ENCODE peak calls at places on chromosomes 12 and 14, in four cellular contexts. D is amniotic stem cell, K is iPS-NIHi11, X is GM18507. U is an unnamed sample.

GRCh38 chr14:90556050-90556477 is 159.2 kb downstream of the CALM1 start:
- DNase-seq in X (no peak), K (peak), D (no peak), U (no peak)

GRCh38 chr12:94874086-94874985 is 129.2 kb downstream of the NDUFA12 start:
- DNase-seq in D (no peak), X (no peak), K (no peak), U (no peak)

GRCh38 chr12:22396253-22396652 is 61.7 kb upstream of the ST8SIA1 start:
- DNase-seq in K (no peak), D (no peak), X (no peak), U (no peak)

GRCh38 chr12:62618319-62618718 is 151.7 kb downstream of the MON2 start:
- DNase-seq in K (no peak), X (no peak), D (no peak), U (no peak)

GRCh38 chr12:88716240-88716639 is 136.0 kb upstream of the KITLG start:
- DNase-seq in D (no peak), K (no peak), X (no peak), U (no peak)

GRCh38 chr12:131115766-131116165 is 162.1 kb downstream of the ADGRD1 start:
- DNase-seq in D (no peak), K (no peak), X (no peak), U (no peak)

GRCh38 chr12:5197127-5197526 is 153.4 kb downstream of the KCNA5 start:
- DNase-seq in X (no peak), K (no peak), D (no peak), U (no peak)

GRCh38 chr14:22113401-22113800 is 439.8 kb upstream of the OR4E1 start:
- DNase-seq in X (no peak), D (no peak), K (no peak), U (no peak)

GRCh38 chr14:55585854-55586253 is 5.8 kb downstream of the KTN1 start:
- DNase-seq in K (no peak), D (no peak), X (no peak), U (no peak)

GRCh38 chr14:96781371-96781770 is 15.8 kb upstream of the VRK1 start:
- DNase-seq in D (no peak), K (no peak), X (no peak), U (no peak)

GRCh38 chr12:131340616-131341210 is 370.2 kb upstream of the SFSWAP start:
- DNase-seq in D (no peak), K (no peak), X (no peak), U (no peak)

GRCh38 chr14:87628129-87628528 is 364.9 kb downstream of the GALC start:
- DNase-seq in X (no peak), D (no peak), K (peak), U (no peak)

GRCh38 chr14:36324897-36325296 is 4.5 kb upstream of the MBIP start:
- DNase-seq in K (no peak), X (no peak), D (no peak), U (no peak)

GRCh38 chr12:13173537-13173936 is 23.0 kb upstream of the EMP1 start:
- DNase-seq in K (peak), D (peak), X (peak), U (no peak)

GRCh38 chr14:56002876-56003625 is 115.2 kb upstream of the PELI2 start:
- DNase-seq in X (no peak), D (no peak), K (no peak), U (no peak)

U was measured in NCI-H2029.